ENCODE peak calls at places on chromosomes 1 and 21, in four cellular contexts. One of them, this sample, is unnamed.

GRCh38 chr21:44874240-44874496 is 678 bp upstream of the PTTG1IP start:
- DNase-seq in mesendoderm: no peak
- DNase-seq in IMR-90: no peak
- DNase-seq in H1: no peak
- DNase-seq in this sample: no peak

GRCh38 chr1:110259770-110260169 is 49.7 kb downstream of the KCNC4 start:
- DNase-seq in mesendoderm: no peak
- DNase-seq in IMR-90: no peak
- DNase-seq in H1: no peak
- DNase-seq in this sample: no peak

GRCh38 chr1:217892750-217893149 is 261.6 kb downstream of the SPATA17 start:
- DNase-seq in mesendoderm: no peak
- DNase-seq in IMR-90: no peak
- DNase-seq in H1: no peak
- DNase-seq in this sample: no peak

GRCh38 chr1:86409416-86410021 is 13.4 kb upstream of the ODF2L start:
- DNase-seq in mesendoderm: peak; percentile 77
- DNase-seq in IMR-90: no peak
- DNase-seq in H1: no peak
- DNase-seq in this sample: no peak

GRCh38 chr1:214123061-214123784 is 135.4 kb downstream of the PROX1 start:
- DNase-seq in mesendoderm: peak; percentile 97
- DNase-seq in IMR-90: peak; percentile 57
- DNase-seq in H1: peak; percentile 80
- DNase-seq in this sample: peak; percentile 88

GRCh38 chr1:218357211-218357892 is 12.2 kb downstream of the TGFB2 start:
- DNase-seq in mesendoderm: no peak
- DNase-seq in IMR-90: no peak
- DNase-seq in H1: no peak
- DNase-seq in this sample: no peak

GRCh38 chr1:88302843-88303486 is 381.1 kb upstream of the PKN2 start:
- DNase-seq in mesendoderm: peak; percentile 45
- DNase-seq in IMR-90: peak; percentile 55
- DNase-seq in H1: peak; percentile 3
- DNase-seq in this sample: no peak

GRCh38 chr1:192577145-192578140 is 1.9 kb downstream of the RGS1 start:
- DNase-seq in mesendoderm: peak; percentile 22
- DNase-seq in IMR-90: no peak
- DNase-seq in H1: no peak
- DNase-seq in this sample: no peak

GRCh38 chr1:164051791-164052190 is 507.2 kb upstream of the PBX1 start:
- DNase-seq in mesendoderm: no peak
- DNase-seq in IMR-90: no peak
- DNase-seq in H1: no peak
- DNase-seq in this sample: no peak

GRCh38 chr1:22812092-22812880 is 101.6 kb downstream of the EPHB2 start:
- DNase-seq in mesendoderm: no peak
- DNase-seq in IMR-90: no peak
- DNase-seq in H1: no peak
- DNase-seq in this sample: no peak

GRCh38 chr1:6509603-6510291 is 18.3 kb upstream of the PLEKHG5 start:
- DNase-seq in mesendoderm: no peak
- DNase-seq in IMR-90: no peak
- DNase-seq in H1: no peak
- DNase-seq in this sample: no peak

GRCh38 chr1:229625893-229626831 is at the start of the genes TAF5L and URB2:
- DNase-seq in mesendoderm: peak; percentile 92
- DNase-seq in IMR-90: peak; percentile 89
- DNase-seq in H1: peak; percentile 64
- DNase-seq in this sample: peak; percentile 89

GRCh38 chr1:94022471-94023189 is 98.3 kb downstream of the ABCA4 start:
- DNase-seq in mesendoderm: no peak
- DNase-seq in IMR-90: peak; percentile 96
- DNase-seq in H1: no peak
- DNase-seq in this sample: no peak

GRCh38 chr21:38621132-38621531 is 122.9 kb upstream of the ERG start:
- DNase-seq in mesendoderm: peak; percentile 46
- DNase-seq in IMR-90: no peak
- DNase-seq in H1: no peak
- DNase-seq in this sample: no peak

GRCh38 chr1:111512132-111512874 is 8.9 kb upstream of the ADORA3 start:
- DNase-seq in mesendoderm: no peak
- DNase-seq in IMR-90: no peak
- DNase-seq in H1: no peak
- DNase-seq in this sample: no peak

GRCh38 chr1:201676061-201676644 is 137.2 kb downstream of the NAV1 start:
- DNase-seq in mesendoderm: peak; percentile 61
- DNase-seq in IMR-90: peak; percentile 39
- DNase-seq in H1: no peak
- DNase-seq in this sample: peak; percentile 59

GRCh38 chr1:115977481-115978258 is 1.4 kb downstream of the SLC22A15 start:
- DNase-seq in mesendoderm: peak; percentile 31
- DNase-seq in IMR-90: no peak
- DNase-seq in H1: no peak
- DNase-seq in this sample: no peak

GRCh38 chr21:38777521-38777920 is 28.2 kb upstream of the ETS2 start:
- DNase-seq in mesendoderm: no peak
- DNase-seq in IMR-90: no peak
- DNase-seq in H1: no peak
- DNase-seq in this sample: no peak

GRCh38 chr1:167722152-167722869 is 529 bp downstream of the MPZL1 start:
- DNase-seq in mesendoderm: peak; percentile 63
- DNase-seq in IMR-90: peak; percentile 19
- DNase-seq in H1: no peak
- DNase-seq in this sample: peak; percentile 55

GRCh38 chr1:63326473-63327380 is 4.4 kb downstream of the FOXD3 start:
- DNase-seq in mesendoderm: peak; percentile 38
- DNase-seq in IMR-90: peak; percentile 6
- DNase-seq in H1: no peak
- DNase-seq in this sample: peak; percentile 51

GRCh38 chr21:37415938-37416337 is 49.4 kb downstream of the DYRK1A start:
- DNase-seq in mesendoderm: no peak
- DNase-seq in IMR-90: no peak
- DNase-seq in H1: no peak
- DNase-seq in this sample: no peak

GRCh38 chr1:182392045-182393028 is 747 bp upstream of the GLUL start:
- DNase-seq in mesendoderm: peak; percentile 77
- DNase-seq in IMR-90: peak; percentile 9
- DNase-seq in H1: no peak
- DNase-seq in this sample: no peak

GRCh38 chr21:29148535-29148934 is 18.1 kb downstream of the MAP3K7CL start:
- DNase-seq in mesendoderm: no peak
- DNase-seq in IMR-90: peak; percentile 64
- DNase-seq in H1: no peak
- DNase-seq in this sample: no peak

GRCh38 chr1:162641128-162641527 is 8.9 kb downstream of the DDR2 start:
- DNase-seq in mesendoderm: no peak
- DNase-seq in IMR-90: no peak
- DNase-seq in H1: no peak
- DNase-seq in this sample: no peak

GRCh38 chr1:230507671-230508407 is 81.7 kb upstream of the PGBD5 start:
- DNase-seq in mesendoderm: no peak
- DNase-seq in IMR-90: no peak
- DNase-seq in H1: no peak
- DNase-seq in this sample: no peak

GRCh38 chr1:151887028-151887427 is 22.3 kb downstream of the THEM4 start:
- DNase-seq in mesendoderm: no peak
- DNase-seq in IMR-90: peak; percentile 64
- DNase-seq in H1: no peak
- DNase-seq in this sample: no peak

GRCh38 chr1:93061895-93062792 is 16.9 kb upstream of the MTF2 start:
- DNase-seq in mesendoderm: peak; percentile 68
- DNase-seq in IMR-90: peak; percentile 36
- DNase-seq in H1: no peak
- DNase-seq in this sample: peak; percentile 51

GRCh38 chr1:156663178-156663577 is 14.0 kb downstream of the NES start:
- DNase-seq in mesendoderm: peak; percentile 71
- DNase-seq in IMR-90: peak; percentile 79
- DNase-seq in H1: no peak
- DNase-seq in this sample: peak; percentile 61

GRCh38 chr1:89465201-89465600 is 59.4 kb upstream of the LRRC8B start:
- DNase-seq in mesendoderm: no peak
- DNase-seq in IMR-90: no peak
- DNase-seq in H1: no peak
- DNase-seq in this sample: no peak

GRCh38 chr1:237393632-237394031 is 351.6 kb downstream of the RYR2 start:
- DNase-seq in mesendoderm: no peak
- DNase-seq in IMR-90: no peak
- DNase-seq in H1: no peak
- DNase-seq in this sample: no peak

GRCh38 chr1:237390798-237391197 is 348.8 kb downstream of the RYR2 start:
- DNase-seq in mesendoderm: no peak
- DNase-seq in IMR-90: no peak
- DNase-seq in H1: no peak
- DNase-seq in this sample: no peak

GRCh38 chr1:237398751-237399150 is 356.8 kb downstream of the RYR2 start:
- DNase-seq in mesendoderm: no peak
- DNase-seq in IMR-90: no peak
- DNase-seq in H1: no peak
- DNase-seq in this sample: no peak

DNA sequence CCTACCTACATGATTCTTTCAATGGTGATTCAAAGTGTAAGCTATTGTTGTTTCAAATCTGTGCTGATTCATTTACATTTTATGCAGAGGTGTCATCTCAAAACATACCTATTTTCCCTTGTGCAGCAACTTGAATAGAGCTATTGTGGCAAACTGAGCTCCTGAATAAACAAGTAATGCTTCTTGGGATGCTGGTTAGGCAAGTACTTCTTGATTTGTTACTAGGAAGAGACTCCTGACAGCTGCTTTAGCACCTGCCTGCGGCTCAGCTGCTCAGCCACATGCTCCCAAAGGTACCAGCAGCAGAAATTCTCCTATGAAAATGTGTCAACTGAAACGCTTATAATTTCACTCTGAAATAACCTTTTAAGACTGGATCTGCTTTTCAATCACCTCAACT is 352.3 kb downstream of the RYR2 start:
- DNase-seq in mesendoderm: no peak
- DNase-seq in IMR-90: no peak
- DNase-seq in H1: no peak
- DNase-seq in this sample: no peak
- H3K23ac ChIP-seq in mesendoderm: no peak overlapping the region
- H3K23ac ChIP-seq in IMR-90: no peak overlapping the region
- H3K23ac ChIP-seq in H1: no peak overlapping the region
- H3K23ac ChIP-seq in this sample: no peak overlapping the region

GRCh38 chr1:51442198-51442597 is 76.9 kb downstream of the EPS15 start:
- DNase-seq in mesendoderm: peak; percentile 45
- DNase-seq in IMR-90: no peak
- DNase-seq in H1: no peak
- DNase-seq in this sample: no peak
- H4K5ac ChIP-seq in mesendoderm: no peak overlapping the region
- H4K5ac ChIP-seq in IMR-90: no peak overlapping the region
- H4K5ac ChIP-seq in H1: no peak overlapping the region
- H4K5ac ChIP-seq in this sample: no peak overlapping the region

GRCh38 chr1:25863486-25864262 is 4.4 kb upstream of the AUNIP start:
- DNase-seq in mesendoderm: no peak
- DNase-seq in IMR-90: no peak
- DNase-seq in H1: no peak
- DNase-seq in this sample: no peak

GRCh38 chr1:25866288-25866687 is 7.0 kb upstream of the AUNIP start:
- DNase-seq in mesendoderm: no peak
- DNase-seq in IMR-90: no peak
- DNase-seq in H1: no peak
- DNase-seq in this sample: no peak

GRCh38 chr1:25864434-25864833 is 5.2 kb upstream of the AUNIP start:
- DNase-seq in mesendoderm: no peak
- DNase-seq in IMR-90: no peak
- DNase-seq in H1: no peak
- DNase-seq in this sample: no peak

GRCh38 chr1:25861316-25862286 is 2.3 kb upstream of the AUNIP start:
- DNase-seq in mesendoderm: peak; percentile 48
- DNase-seq in IMR-90: no peak
- DNase-seq in H1: no peak
- DNase-seq in this sample: no peak

GRCh38 chr1:25862785-25863485 is 3.7 kb upstream of the AUNIP start:
- DNase-seq in mesendoderm: no peak
- DNase-seq in IMR-90: no peak
- DNase-seq in H1: no peak
- DNase-seq in this sample: no peak
- H3K23ac ChIP-seq in mesendoderm: no peak overlapping the region
- H3K23ac ChIP-seq in IMR-90: no peak overlapping the region
- H3K23ac ChIP-seq in H1: no peak overlapping the region
- H3K23ac ChIP-seq in this sample: no peak overlapping the region

GRCh38 chr1:25598879-25599278 is 17.7 kb upstream of the MAN1C1 start:
- DNase-seq in mesendoderm: no peak
- DNase-seq in IMR-90: no peak
- DNase-seq in H1: no peak
- DNase-seq in this sample: no peak
- H4K5ac ChIP-seq in mesendoderm: no peak overlapping the region
- H4K5ac ChIP-seq in IMR-90: no peak overlapping the region
- H4K5ac ChIP-seq in H1: no peak overlapping the region
- H4K5ac ChIP-seq in this sample: no peak overlapping the region

This sample was measured in H9.